ENCODE peak calls at places on chromosomes 4 and X, in ten cellular contexts. N is tibial artery, Q is RWPE1, O is kidney, W is left lung, G is AG04449, F is tibial nerve, J is nephron progenitor cell, V is GM20000, I is choroid plexus epithelial cell. X is an unnamed sample.

GRCh38 chr4:111883557-111883999 is 261.7 kb upstream of the FAM241A start:
- DNase-seq in J (no peak), N (no peak), Q (no peak), W (no peak), V (no peak), G (no peak), F (no peak), I (peak), O (no peak), X (peak)

GRCh38 chrX:102599950-102600579 is 750 bp downstream of the ARMCX5 start:
- DNase-seq in I (peak), F (no peak), N (no peak), Q (no peak), V (no peak), O (no peak), W (no peak), J (no peak), G (no peak), X (peak)

GRCh38 chr4:142405021-142405991 is 440.8 kb downstream of the INPP4B start:
- DNase-seq in N (peak), Q (peak), O (peak), I (peak), V (peak), W (peak), G (no peak), F (peak), J (peak), X (peak)

GRCh38 chrX:70253377-70254062 is 6.5 kb downstream of the P2RY4 start:
- DNase-seq in O (no peak), G (no peak), W (no peak), Q (peak), F (no peak), I (no peak), J (no peak), N (no peak), V (no peak), X (no peak)

GRCh38 chr4:167940217-167940616 is 152.1 kb upstream of the ANXA10 start:
- DNase-seq in J (no peak), O (no peak), V (no peak), I (no peak), N (no peak), Q (no peak), G (no peak), W (no peak), F (no peak), X (no peak)

GRCh38 chrX:15911729-15912550 is 57.3 kb upstream of the AP1S2 start:
- DNase-seq in I (no peak), F (no peak), V (peak), Q (no peak), G (no peak), N (peak), J (no peak), O (no peak), W (no peak), X (no peak)

GRCh38 chrX:153818571-153819397 is 11.6 kb downstream of the PDZD4 start:
- DNase-seq in F (no peak), O (peak), I (no peak), V (peak), J (peak), W (no peak), N (no peak), Q (no peak), G (no peak), X (no peak)

GRCh38 chrX:24277405-24277804 is 36.5 kb downstream of the SUPT20HL2 start:
- DNase-seq in V (no peak), N (no peak), W (no peak), O (no peak), G (no peak), J (no peak), F (no peak), Q (no peak), I (no peak), X (no peak)

GRCh38 chr4:152325831-152326230 is 210.1 kb downstream of the FBXW7 start:
- DNase-seq in V (no peak), G (no peak), I (no peak), F (no peak), Q (peak), J (no peak), O (no peak), W (no peak), N (no peak), X (no peak)

GRCh38 chr4:67393699-67394281 is 151.5 kb downstream of the CENPC start:
- DNase-seq in I (peak), O (no peak), G (peak), W (no peak), N (no peak), F (no peak), V (peak), Q (no peak), J (peak), X (no peak)

GRCh38 chrX:10676239-10676971 is 56.0 kb upstream of the MID1 start:
- DNase-seq in Q (no peak), O (no peak), V (no peak), F (no peak), W (no peak), G (no peak), J (peak), I (no peak), N (no peak), X (no peak)

GRCh38 chr4:148026022-148026421 is 294.1 kb downstream of the ARHGAP10 start:
- DNase-seq in F (no peak), G (peak), I (peak), Q (no peak), N (no peak), W (no peak), J (no peak), O (no peak), V (no peak), X (no peak)

GRCh38 chr4:26238782-26239647 is 81.8 kb upstream of the RBPJ start:
- DNase-seq in O (no peak), N (no peak), F (no peak), W (no peak), I (peak), V (no peak), G (no peak), J (no peak), Q (no peak), X (peak)

GRCh38 chrX:114841051-114841450 is 176.4 kb downstream of the IL13RA2 start:
- DNase-seq in I (peak), F (no peak), V (no peak), W (no peak), O (no peak), Q (no peak), N (no peak), G (no peak), J (no peak), X (peak)

GRCh38 chr4:122007016-122007415 is 55.2 kb upstream of the TRPC3 start:
- DNase-seq in W (no peak), G (no peak), V (no peak), Q (no peak), F (no peak), O (no peak), J (no peak), N (no peak), I (peak), X (no peak)

GRCh38 chrX:36983831-36984230 is 24.3 kb upstream of the FAM47C start:
- DNase-seq in N (no peak), O (no peak), I (no peak), F (no peak), G (no peak), J (no peak), W (no peak), Q (no peak), V (no peak), X (no peak)

GRCh38 chr4:128284317-128284716 is 3.3 kb downstream of the PGRMC2 start:
- DNase-seq in W (no peak), Q (no peak), I (no peak), O (no peak), F (no peak), J (no peak), V (no peak), G (no peak), N (no peak), X (no peak)

GRCh38 chr4:123244233-123244632 is 152.4 kb upstream of the SPRY1 start:
- DNase-seq in Q (peak), V (no peak), I (peak), N (peak), W (peak), F (peak), J (no peak), O (peak), G (no peak), X (no peak)
- TF ChIP-seq CTCF in Q (peak), V (no peak), I (peak), N (peak), W (no peak), F (peak), J (no peak), O (peak), G (no peak), X (no peak)

DNA sequence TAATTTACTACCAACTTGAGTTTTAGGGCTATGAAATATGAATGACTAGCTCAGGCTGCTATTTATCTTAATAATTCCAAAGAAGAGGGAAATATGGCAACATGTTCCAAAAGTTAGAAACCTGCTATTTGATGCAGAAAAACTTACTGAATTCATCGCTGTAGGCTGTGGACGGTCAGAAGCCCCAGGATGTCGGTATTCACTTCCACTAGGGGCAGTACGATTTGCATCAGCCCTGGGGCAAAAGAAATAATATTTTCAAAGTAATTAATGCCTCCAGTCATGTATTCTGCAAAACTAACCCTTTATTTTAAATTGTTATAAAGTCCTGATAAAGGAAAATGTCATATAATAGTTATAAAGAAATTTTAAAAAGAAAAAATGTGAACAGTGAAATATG is 4.5 kb downstream of the PLRG1 start:
- DNase-seq in G (no peak), O (no peak), W (no peak), Q (no peak), V (no peak), F (no peak), N (no peak), J (no peak), I (no peak), X (no peak)
- TF ChIP-seq CTCF in G (no peak), O (no peak), W (no peak), Q (no peak), V (no peak), F (no peak), N (no peak), J (no peak), I (peak), X (peak)

GRCh38 chrX:12702509-12703091 is 88.6 kb upstream of the PRPS2 start:
- DNase-seq in G (no peak), J (peak), V (no peak), I (peak), O (no peak), N (no peak), F (no peak), Q (no peak), W (no peak), X (no peak)
- TF ChIP-seq CTCF in G (no peak), J (peak), V (no peak), I (peak), O (no peak), N (no peak), F (no peak), Q (no peak), W (no peak), X (peak)

GRCh38 chr4:78396613-78397291 is 154.8 kb upstream of the ANXA3 start:
- DNase-seq in Q (no peak), N (no peak), V (no peak), O (no peak), G (no peak), W (no peak), I (no peak), F (no peak), J (no peak), X (no peak)

GRCh38 chr4:78395642-78396041 is 155.9 kb upstream of the ANXA3 start:
- DNase-seq in J (no peak), N (no peak), O (no peak), Q (no peak), G (no peak), I (no peak), W (no peak), V (no peak), F (no peak), X (no peak)

DNA sequence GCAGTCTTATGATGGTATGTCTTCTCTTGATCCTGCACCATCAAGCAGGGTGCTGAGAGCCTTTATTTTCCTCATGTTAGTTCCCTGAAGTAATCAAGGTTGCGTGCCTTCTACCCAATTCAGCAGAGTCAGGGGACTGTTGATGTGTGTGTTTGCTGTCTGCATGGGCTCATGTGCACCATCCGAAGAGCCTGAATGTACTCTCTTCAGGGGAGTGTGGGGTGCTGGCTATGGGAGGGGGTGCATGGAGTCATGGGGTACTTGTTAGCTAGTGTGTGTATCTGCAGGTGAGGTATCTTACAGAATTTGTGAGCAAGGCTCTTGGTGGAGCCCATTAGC is 154.3 kb upstream of the ANXA3 start:
- DNase-seq in J (no peak), F (no peak), W (no peak), N (no peak), I (no peak), V (no peak), O (no peak), Q (no peak), G (no peak), X (no peak)
- TF ChIP-seq CTCF in J (no peak), F (no peak), W (no peak), N (no peak), I (no peak), V (no peak), O (no peak), Q (no peak), G (no peak), X (no peak)

DNA sequence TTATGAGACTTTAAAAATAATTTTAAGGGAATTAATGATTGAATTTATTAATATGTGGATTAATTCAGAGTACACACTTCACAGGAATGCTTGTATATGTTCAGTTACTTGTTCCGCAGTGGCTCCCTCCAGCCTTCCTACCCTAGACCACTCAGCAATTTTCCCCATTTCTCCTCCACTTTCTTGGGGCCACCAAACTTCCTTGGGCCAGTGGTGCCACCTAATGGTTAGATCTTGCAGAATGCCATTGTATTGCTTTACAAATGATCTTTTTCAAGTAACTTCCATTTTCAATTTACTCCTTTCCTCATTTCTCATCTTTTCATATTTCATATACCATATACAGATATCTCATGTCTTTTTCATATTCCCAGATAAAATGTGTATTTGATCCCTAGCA is 3.6 kb upstream of the RNF175 start:
- DNase-seq in W (no peak), G (no peak), V (no peak), N (no peak), F (no peak), I (no peak), O (no peak), J (no peak), Q (peak), X (no peak)
- TF ChIP-seq CTCF in W (peak), G (no peak), V (no peak), N (no peak), F (no peak), I (peak), O (no peak), J (no peak), Q (peak), X (peak)

GRCh38 chrX:29940750-29941149 is 274.6 kb upstream of the MAGEB2 start:
- DNase-seq in F (no peak), G (no peak), I (no peak), O (no peak), N (no peak), Q (no peak), V (no peak), W (no peak), J (no peak), X (no peak)
- TF ChIP-seq CTCF in F (no peak), G (no peak), I (peak), O (no peak), N (no peak), Q (no peak), V (no peak), W (no peak), J (no peak), X (no peak)

GRCh38 chr4:77430847-77431246 is 174.8 kb upstream of the CXCL13 start:
- DNase-seq in I (no peak), N (no peak), V (no peak), W (no peak), O (no peak), F (no peak), J (no peak), Q (no peak), G (no peak), X (no peak)
- TF ChIP-seq CTCF in I (no peak), N (no peak), V (no peak), W (no peak), O (no peak), F (no peak), J (no peak), Q (no peak), G (no peak), X (peak)

GRCh38 chr4:85755285-85755684 is 280.3 kb downstream of the ARHGAP24 start:
- DNase-seq in V (no peak), Q (no peak), N (no peak), W (no peak), I (no peak), O (no peak), F (no peak), G (no peak), J (no peak), X (no peak)

GRCh38 chr4:85761803-85762202 is 286.9 kb downstream of the ARHGAP24 start:
- DNase-seq in G (no peak), Q (no peak), W (peak), N (peak), O (no peak), J (no peak), F (peak), V (no peak), I (peak), X (no peak)

GRCh38 chr4:85759392-85759791 is 284.4 kb downstream of the ARHGAP24 start:
- DNase-seq in I (no peak), G (no peak), W (no peak), F (no peak), O (no peak), V (no peak), N (no peak), J (no peak), Q (no peak), X (no peak)

GRCh38 chr4:85760521-85760920 is 285.6 kb downstream of the ARHGAP24 start:
- DNase-seq in J (no peak), I (no peak), G (no peak), Q (no peak), F (no peak), W (no peak), V (no peak), N (no peak), O (no peak), X (no peak)

DNA sequence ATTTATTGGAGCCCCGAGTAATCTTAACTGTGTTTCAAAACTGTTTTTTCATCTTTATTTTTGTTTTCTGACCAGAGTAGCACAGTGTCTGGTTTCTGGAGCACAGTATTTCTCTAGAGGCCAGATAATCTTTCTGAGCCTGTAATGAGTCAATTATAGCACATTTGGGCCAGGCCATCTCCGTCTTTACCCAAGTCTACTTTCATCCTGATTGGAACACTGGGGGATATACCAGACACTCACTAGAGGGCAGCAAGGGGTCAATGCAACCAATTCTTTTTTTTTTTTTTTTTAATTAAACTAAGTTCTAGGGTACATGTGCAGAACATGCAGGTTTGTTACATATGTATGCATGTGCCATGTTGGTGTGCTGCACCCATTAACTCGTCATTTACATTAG is 282.0 kb downstream of the ARHGAP24 start:
- DNase-seq in G (no peak), W (no peak), I (peak), F (no peak), O (no peak), J (peak), V (peak), N (no peak), Q (peak), X (no peak)
- TF ChIP-seq CTCF in G (peak), W (no peak), I (peak), F (no peak), O (peak), J (peak), V (peak), N (no peak), Q (peak), X (peak)

X was measured in retinal pigment epithelial cell.